ENCODE peak calls at places on chromosomes 12 and 14, in four cellular contexts. F, U, I and G are unnamed samples.

GRCh38 chr14:71021347-71022014 is 114.2 kb downstream of the PCNX1 start:
- DNase-seq in F (no peak), U (no peak), I (peak), G (no peak)

GRCh38 chr12:119669744-119670472 is 2.0 kb downstream of the PRKAB1 start:
- DNase-seq in U (no peak), I (peak), F (no peak), G (no peak)

GRCh38 chr12:62833634-62834033 is 101.3 kb downstream of the PPM1H start:
- DNase-seq in U (no peak), F (no peak), I (no peak), G (no peak)

GRCh38 chr12:13367973-13368372 is 171.4 kb downstream of the EMP1 start:
- DNase-seq in F (no peak), U (no peak), I (no peak), G (no peak)

GRCh38 chr12:52425466-52425865 is 8.7 kb downstream of the KRT75 start:
- DNase-seq in I (no peak), U (no peak), F (no peak), G (no peak)

GRCh38 chr12:57158665-57159064 is 11.2 kb upstream of the LRP1-AS start:
- DNase-seq in I (no peak), U (no peak), F (no peak), G (no peak)

GRCh38 chr12:153080-153746 is 60.7 kb downstream of the SLC6A12 start:
- DNase-seq in U (peak), I (peak), F (peak), G (peak)

GRCh38 chr12:119528241-119528640 is 65.3 kb upstream of the TMEM233 start:
- DNase-seq in F (no peak), U (no peak), I (no peak), G (peak)

GRCh38 chr14:97603201-97603600 is 806.0 kb downstream of the VRK1 start:
- DNase-seq in U (no peak), I (no peak), F (no peak), G (no peak)

GRCh38 chr14:86654558-86655184 is 1124.7 kb downstream of the FLRT2 start:
- DNase-seq in F (peak), I (no peak), U (peak), G (peak)

GRCh38 chr14:98198385-98198784 is 1073.6 kb downstream of the BCL11B start:
- DNase-seq in F (no peak), I (no peak), U (no peak), G (no peak)

GRCh38 chr12:9798008-9798619 is 29.2 kb upstream of the KLRF1 start:
- DNase-seq in I (peak), F (peak), U (peak), G (peak)

GRCh38 chr12:119902084-119902509 is 25.0 kb upstream of the CIT start:
- DNase-seq in F (peak), I (peak), U (peak), G (peak)

GRCh38 chr12:104412681-104413080 is 44.1 kb upstream of the CHST11 start:
- DNase-seq in F (no peak), U (no peak), I (no peak), G (peak)

GRCh38 chr12:57240069-57240921 is 10.7 kb downstream of the STAC3 start:
- DNase-seq in U (peak), F (peak), I (no peak), G (peak)

GRCh38 chr12:111819191-111820158 is 22.6 kb upstream of the MAPKAPK5 start:
- DNase-seq in F (peak), I (peak), U (no peak), G (no peak)

GRCh38 chr14:61965030-61965745 is 203.0 kb downstream of the SNAPC1 start:
- DNase-seq in U (no peak), F (no peak), I (peak), G (no peak)

GRCh38 chr14:105167303-105168092 is 1.1 kb downstream of the JAG2 start:
- DNase-seq in U (peak), I (no peak), F (no peak), G (peak)

GRCh38 chr12:129304532-129304931 is 451.3 kb downstream of the GLT1D1 start:
- DNase-seq in I (no peak), U (no peak), F (no peak), G (no peak)

GRCh38 chr14:100819829-100820475 is 6.0 kb upstream of the MEG3 start:
- DNase-seq in U (no peak), F (no peak), I (no peak), G (no peak)

GRCh38 chr14:27025648-27026047 is 427.8 kb upstream of the NOVA1 start:
- DNase-seq in I (no peak), F (no peak), U (no peak), G (no peak)

GRCh38 chr14:51396222-51396815 is 156.3 kb downstream of the TMX1 start:
- DNase-seq in F (no peak), U (no peak), I (peak), G (no peak)

GRCh38 chr14:20434701-20435453 is 1.1 kb downstream of the KLHL33 start:
- DNase-seq in U (no peak), I (no peak), F (no peak), G (no peak)

GRCh38 chr14:94581127-94581999 is at the start of gene SERPINA5:
- DNase-seq in I (no peak), U (peak), F (no peak), G (peak)

GRCh38 chr12:121748571-121749265 is 36.2 kb downstream of the TMEM120B start:
- DNase-seq in I (peak), U (peak), F (no peak), G (peak)

GRCh38 chr14:99737451-99737951 is 53.4 kb downstream of the CYP46A1 start:
- DNase-seq in U (no peak), F (no peak), I (no peak), G (no peak)

GRCh38 chr12:113092478-113093408 is 36.2 kb downstream of the DTX1 start:
- DNase-seq in I (no peak), F (peak), U (peak), G (peak)
- TF ChIP-seq CTCF in I (no peak), F (peak), U (peak), G (peak)

GRCh38 chr12:93091851-93092558 is 162.9 kb upstream of the EEA1 start:
- DNase-seq in F (no peak), I (no peak), U (no peak), G (no peak)
- TF ChIP-seq CTCF in F (no peak), I (no peak), U (no peak), G (no peak)

GRCh38 chr14:22598099-22598895 is at the start of gene ABHD4:
- DNase-seq in I (peak), U (peak), F (peak), G (peak)
- TF ChIP-seq CTCF in I (no peak), U (no peak), F (no peak), G (no peak)

DNA sequence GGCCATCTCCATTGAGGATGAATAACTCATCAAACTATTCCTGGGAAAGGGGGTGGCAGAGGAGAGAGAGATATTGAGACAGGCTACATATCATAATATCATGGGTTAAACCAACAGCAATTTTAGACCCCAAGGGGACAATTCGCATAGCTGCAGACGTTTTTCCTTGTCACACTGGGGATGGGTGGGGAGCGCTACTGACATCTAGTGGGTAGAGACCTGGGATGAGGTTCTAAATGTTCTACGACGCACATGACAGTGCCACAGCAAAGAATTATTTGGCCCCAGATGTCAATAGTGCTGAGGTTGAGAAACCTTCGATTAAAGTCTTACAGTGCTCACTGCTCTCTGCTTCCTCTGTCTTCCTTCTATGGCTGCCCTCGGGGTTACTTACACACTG is 425.6 kb downstream of the NRXN3 start:
- DNase-seq in F (no peak), I (no peak), U (peak), G (peak)
- TF ChIP-seq CTCF in F (peak), I (no peak), U (peak), G (peak)